ENCODE peak calls at places on chromosomes 2 and 18, in six cellular contexts. H is HCT116, L is heart left ventricle, Q is endothelial cell of umbilical vein, B is H1, U is NB4. T is an unnamed sample.

GRCh38 chr2:180366481-180366880 is 359.4 kb upstream of the CWC22 start:
- DNase-seq in H (no peak), L (no peak), Q (no peak), B (no peak), U (no peak), T (no peak)

GRCh38 chr18:6569813-6570212 is 155.1 kb upstream of the L3MBTL4 start:
- DNase-seq in H (no peak), L (no peak), Q (no peak), B (no peak), U (peak; percentile 1), T (no peak)

GRCh38 chr2:196926562-196927317 is at the start of gene PGAP1:
- DNase-seq in H (peak; percentile 69), L (peak; percentile 93), Q (peak; percentile 96), B (peak; percentile 92), U (peak; percentile 93), T (peak; percentile 93)

GRCh38 chr2:95021015-95021399 is 4.5 kb upstream of the MAL start:
- DNase-seq in H (no peak), L (no peak), Q (no peak), B (no peak), U (no peak), T (no peak)

GRCh38 chr2:142673836-142674235 is 203.6 kb upstream of the KYNU start:
- DNase-seq in H (no peak), L (no peak), Q (no peak), B (no peak), U (no peak), T (no peak)

GRCh38 chr2:168671932-168672331 is 130.5 kb upstream of the NOSTRIN start:
- DNase-seq in H (no peak), L (no peak), Q (peak; percentile 48), B (no peak), U (no peak), T (no peak)

GRCh38 chr18:36762074-36762473 is 66.7 kb downstream of the TPGS2 start:
- DNase-seq in H (no peak), L (no peak), Q (no peak), B (no peak), U (no peak), T (no peak)

GRCh38 chr18:74598350-74599001 is 806 bp downstream of the ZNF407 start:
- DNase-seq in H (peak; percentile 27), L (peak; percentile 75), Q (no peak), B (peak; percentile 72), U (peak; percentile 82), T (peak; percentile 72)

GRCh38 chr2:239259173-239259572 is 141.6 kb downstream of the HDAC4 start:
- DNase-seq in H (no peak), L (no peak), Q (no peak), B (no peak), U (no peak), T (no peak)

GRCh38 chr2:63272560-63272959 is 221.9 kb downstream of the OTX1 start:
- DNase-seq in H (no peak), L (no peak), Q (no peak), B (no peak), U (no peak), T (no peak)

GRCh38 chr2:65373365-65373918 is 59.0 kb downstream of the SPRED2 start:
- DNase-seq in H (no peak), L (no peak), Q (no peak), B (no peak), U (no peak), T (no peak)

GRCh38 chr2:109523121-109523520 is 90.6 kb downstream of the SEPTIN10 start:
- DNase-seq in H (no peak), L (no peak), Q (no peak), B (no peak), U (no peak), T (peak; percentile 17)

GRCh38 chr2:45890819-45891218 is 239.3 kb downstream of the PRKCE start:
- DNase-seq in H (no peak), L (no peak), Q (no peak), B (no peak), U (peak; percentile 47), T (no peak)

GRCh38 chr2:55617160-55618024 is at the start of gene PPP4R3B:
- DNase-seq in H (peak; percentile 98), L (peak; percentile 100), Q (peak; percentile 100), B (peak; percentile 95), U (peak; percentile 100), T (peak; percentile 100)

GRCh38 chr2:177256026-177256425 is 8.5 kb downstream of the NFE2L2 start:
- DNase-seq in H (no peak), L (no peak), Q (no peak), B (no peak), U (no peak), T (no peak)

GRCh38 chr2:218953366-218953954 is 6.0 kb upstream of the CDK5R2 start:
- DNase-seq in H (no peak), L (no peak), Q (no peak), B (peak; percentile 69), U (no peak), T (no peak)

GRCh38 chr2:20430461-20431302 is 16.2 kb upstream of the RHOB start:
- DNase-seq in H (no peak), L (no peak), Q (no peak), B (no peak), U (peak; percentile 39), T (no peak)

GRCh38 chr2:190119257-190119656 is 56.7 kb upstream of the MSTN start:
- DNase-seq in H (no peak), L (peak; percentile 31), Q (peak; percentile 15), B (peak; percentile 72), U (peak; percentile 29), T (peak; percentile 17)

GRCh38 chr2:113298176-113298575 is 19.5 kb upstream of the PAX8 start:
- DNase-seq in H (no peak), L (no peak), Q (no peak), B (no peak), U (peak; percentile 21), T (no peak)

GRCh38 chr2:207796585-207797350 is 27.1 kb upstream of the FZD5 start:
- DNase-seq in H (no peak), L (peak; percentile 46), Q (no peak), B (peak; percentile 63), U (no peak), T (no peak)

GRCh38 chr2:189164732-189165131 is 14.8 kb downstream of the COL5A2 start:
- DNase-seq in H (no peak), L (peak; percentile 35), Q (no peak), B (no peak), U (no peak), T (peak; percentile 56)

GRCh38 chr2:238904716-238905115 is 56.8 kb downstream of the TWIST2 start:
- DNase-seq in H (no peak), L (no peak), Q (no peak), B (no peak), U (no peak), T (no peak)

GRCh38 chr2:219081096-219081495 is 20.4 kb upstream of the IHH start:
- DNase-seq in H (no peak), L (no peak), Q (no peak), B (no peak), U (no peak), T (no peak)

GRCh38 chr2:195392446-195393336 is 264.3 kb upstream of the SLC39A10 start:
- DNase-seq in H (no peak), L (no peak), Q (no peak), B (no peak), U (no peak), T (no peak)

GRCh38 chr18:75110311-75110710 is 98.6 kb downstream of the PTGR3 start:
- DNase-seq in H (no peak), L (no peak), Q (no peak), B (no peak), U (no peak), T (no peak)

GRCh38 chr2:219765236-219765635 is 137.8 kb downstream of the SLC4A3 start:
- DNase-seq in H (no peak), L (no peak), Q (no peak), B (no peak), U (peak; percentile 53), T (no peak)

GRCh38 chr2:160271166-160272086 is 71.4 kb upstream of the ITGB6 start:
- DNase-seq in H (no peak), L (peak; percentile 63), Q (peak; percentile 44), B (no peak), U (no peak), T (peak; percentile 48)

GRCh38 chr2:240217431-240218301 is 77.2 kb upstream of the OTOS start:
- DNase-seq in H (peak; percentile 33), L (no peak), Q (no peak), B (peak; percentile 47), U (no peak), T (no peak)

GRCh38 chr2:165376571-165376975 is 92.9 kb upstream of the CSRNP3 start:
- DNase-seq in H (no peak), L (no peak), Q (peak; percentile 74), B (no peak), U (no peak), T (no peak)

GRCh38 chr18:53971331-53971730 is 253.1 kb downstream of the MBD2 start:
- DNase-seq in H (no peak), L (no peak), Q (no peak), B (no peak), U (no peak), T (no peak)

GRCh38 chr2:17757321-17757720 is 3.4 kb downstream of the GEN1 start:
- DNase-seq in H (no peak), L (no peak), Q (peak; percentile 83), B (no peak), U (no peak), T (no peak)

GRCh38 chr2:55026202-55026601 is 24.0 kb downstream of the RTN4 start:
- DNase-seq in H (no peak), L (no peak), Q (peak; percentile 22), B (no peak), U (peak; percentile 52), T (no peak)

GRCh38 chr2:70089220-70089945 is 2.1 kb downstream of the PCBP1 start:
- DNase-seq in H (no peak), L (no peak), Q (peak; percentile 52), B (peak; percentile 63), U (peak; percentile 58), T (no peak)

GRCh38 chr2:148812306-148812705 is 62.7 kb upstream of the KIF5C start:
- DNase-seq in H (no peak), L (peak; percentile 62), Q (peak; percentile 67), B (peak; percentile 39), U (no peak), T (peak; percentile 79)
- TF ChIP-seq POLR2A in H (no peak), L (no peak), Q (no peak), B (no peak), U (no peak), T (no peak)

GRCh38 chr2:74572178-74572925 is 17.8 kb downstream of the DOK1 start:
- DNase-seq in H (no peak), L (no peak), Q (no peak), B (no peak), U (no peak), T (no peak)
- TF ChIP-seq CTCF in H (peak; percentile 33), L (no peak), Q (no peak), B (peak; percentile 56), U (no peak), T (no peak)

GRCh38 chr2:112290098-112290497 is 14.7 kb downstream of the ZC3H6 start:
- DNase-seq in H (no peak), L (no peak), Q (peak; percentile 19), B (no peak), U (no peak), T (no peak)
- TF ChIP-seq POLR2A in H (no peak), L (no peak), Q (no peak), B (no peak), U (no peak), T (no peak)

DNA sequence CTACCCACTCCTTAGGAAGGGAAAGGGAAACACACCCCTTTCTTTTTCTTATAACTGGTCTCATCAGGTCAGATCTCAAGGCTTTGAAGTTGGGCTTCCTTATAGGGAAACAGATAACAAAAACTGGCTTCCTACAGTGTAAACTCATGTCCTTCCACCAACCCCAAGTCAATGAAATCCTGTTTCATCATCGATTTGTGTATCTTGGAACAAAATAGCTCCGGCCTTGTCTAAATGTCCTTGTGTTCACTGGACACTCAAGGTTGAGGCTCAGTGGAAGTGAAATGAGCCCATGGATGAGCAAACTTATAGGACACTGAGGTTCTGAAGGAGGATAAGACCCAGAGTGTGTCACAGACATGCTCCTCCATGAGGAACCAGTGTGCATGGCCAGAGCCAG is 156.1 kb upstream of the REV1 start:
- DNase-seq in H (no peak), L (no peak), Q (no peak), B (no peak), U (no peak), T (no peak)
- TF ChIP-seq CTCF in H (no peak), L (no peak), Q (no peak), B (no peak), U (no peak), T (no peak)

T was measured in ovary.